ENCODE peak calls at places on chromosomes 16 and 17, in ten cellular contexts. One of them, this sample, is unnamed.

GRCh38 chr16:86142801-86143236 is 243.9 kb downstream of the IRF8 start:
- DNase-seq in right lobe of liver: no peak
- DNase-seq in CD4-positive, CD25-positive, alpha-beta regulatory T cell: no peak
- DNase-seq in SK-N-SH: no peak
- DNase-seq in cardiac muscle cell: no peak
- DNase-seq in gastrocnemius medialis: no peak
- DNase-seq in choroid plexus epithelial cell: no peak
- DNase-seq in colonic mucosa: no peak
- DNase-seq in lung: no peak
- DNase-seq in BJ: no peak
- DNase-seq in this sample: no peak

GRCh38 chr16:12497558-12497957 is 306.1 kb downstream of the CPPED1 start:
- DNase-seq in right lobe of liver: no peak
- DNase-seq in BJ: no peak
- DNase-seq in CD4-positive, CD25-positive, alpha-beta regulatory T cell: no peak
- DNase-seq in cardiac muscle cell: no peak
- DNase-seq in SK-N-SH: no peak
- DNase-seq in lung: no peak
- DNase-seq in colonic mucosa: no peak
- DNase-seq in gastrocnemius medialis: no peak
- DNase-seq in choroid plexus epithelial cell: no peak
- DNase-seq in this sample: no peak

GRCh38 chr16:82756283-82756599 is 129.5 kb downstream of the CDH13 start:
- DNase-seq in choroid plexus epithelial cell: peak
- DNase-seq in BJ: no peak
- DNase-seq in gastrocnemius medialis: no peak
- DNase-seq in cardiac muscle cell: peak
- DNase-seq in SK-N-SH: no peak
- DNase-seq in right lobe of liver: no peak
- DNase-seq in lung: no peak
- DNase-seq in CD4-positive, CD25-positive, alpha-beta regulatory T cell: no peak
- DNase-seq in colonic mucosa: no peak
- DNase-seq in this sample: no peak

GRCh38 chr17:40304464-40304863 is 4.5 kb upstream of the RARA start:
- DNase-seq in BJ: peak
- DNase-seq in SK-N-SH: no peak
- DNase-seq in CD4-positive, CD25-positive, alpha-beta regulatory T cell: no peak
- DNase-seq in gastrocnemius medialis: no peak
- DNase-seq in lung: no peak
- DNase-seq in right lobe of liver: no peak
- DNase-seq in choroid plexus epithelial cell: peak
- DNase-seq in colonic mucosa: no peak
- DNase-seq in cardiac muscle cell: peak
- DNase-seq in this sample: no peak

GRCh38 chr16:66521951-66522771 is 27.8 kb downstream of the TK2 start:
- DNase-seq in colonic mucosa: peak
- DNase-seq in choroid plexus epithelial cell: peak
- DNase-seq in cardiac muscle cell: peak
- DNase-seq in BJ: no peak
- DNase-seq in SK-N-SH: no peak
- DNase-seq in lung: peak
- DNase-seq in CD4-positive, CD25-positive, alpha-beta regulatory T cell: peak
- DNase-seq in gastrocnemius medialis: no peak
- DNase-seq in right lobe of liver: peak
- DNase-seq in this sample: peak

GRCh38 chr17:63838586-63839184 is 3.8 kb downstream of the SMARCD2 start:
- DNase-seq in gastrocnemius medialis: peak
- DNase-seq in BJ: peak
- DNase-seq in CD4-positive, CD25-positive, alpha-beta regulatory T cell: no peak
- DNase-seq in lung: peak
- DNase-seq in cardiac muscle cell: peak
- DNase-seq in colonic mucosa: peak
- DNase-seq in right lobe of liver: peak
- DNase-seq in choroid plexus epithelial cell: peak
- DNase-seq in SK-N-SH: no peak
- DNase-seq in this sample: peak

GRCh38 chr17:75404223-75404738 is 1.2 kb downstream of the GRB2 start:
- DNase-seq in lung: peak
- DNase-seq in gastrocnemius medialis: no peak
- DNase-seq in SK-N-SH: peak
- DNase-seq in right lobe of liver: peak
- DNase-seq in choroid plexus epithelial cell: peak
- DNase-seq in BJ: no peak
- DNase-seq in colonic mucosa: peak
- DNase-seq in CD4-positive, CD25-positive, alpha-beta regulatory T cell: peak
- DNase-seq in cardiac muscle cell: peak
- DNase-seq in this sample: peak

GRCh38 chr17:59853168-59853918 is 39.4 kb downstream of the TUBD1 start:
- DNase-seq in CD4-positive, CD25-positive, alpha-beta regulatory T cell: peak
- DNase-seq in SK-N-SH: peak
- DNase-seq in choroid plexus epithelial cell: peak
- DNase-seq in lung: peak
- DNase-seq in gastrocnemius medialis: no peak
- DNase-seq in cardiac muscle cell: peak
- DNase-seq in colonic mucosa: peak
- DNase-seq in right lobe of liver: no peak
- DNase-seq in BJ: no peak
- DNase-seq in this sample: peak

GRCh38 chr17:42568341-42569111 is 1.6 kb downstream of the MLX start:
- DNase-seq in lung: no peak
- DNase-seq in gastrocnemius medialis: no peak
- DNase-seq in right lobe of liver: no peak
- DNase-seq in cardiac muscle cell: no peak
- DNase-seq in CD4-positive, CD25-positive, alpha-beta regulatory T cell: no peak
- DNase-seq in SK-N-SH: no peak
- DNase-seq in colonic mucosa: no peak
- DNase-seq in choroid plexus epithelial cell: no peak
- DNase-seq in BJ: no peak
- DNase-seq in this sample: no peak

GRCh38 chr17:63476494-63476856 is 386 bp upstream of the ACE start:
- DNase-seq in colonic mucosa: peak
- DNase-seq in choroid plexus epithelial cell: no peak
- DNase-seq in CD4-positive, CD25-positive, alpha-beta regulatory T cell: no peak
- DNase-seq in gastrocnemius medialis: no peak
- DNase-seq in BJ: no peak
- DNase-seq in cardiac muscle cell: peak
- DNase-seq in SK-N-SH: peak
- DNase-seq in right lobe of liver: no peak
- DNase-seq in lung: no peak
- DNase-seq in this sample: no peak

GRCh38 chr16:30895592-30896202 is 717 bp upstream of the CTF1 start:
- DNase-seq in SK-N-SH: no peak
- DNase-seq in choroid plexus epithelial cell: no peak
- DNase-seq in cardiac muscle cell: no peak
- DNase-seq in gastrocnemius medialis: no peak
- DNase-seq in colonic mucosa: no peak
- DNase-seq in CD4-positive, CD25-positive, alpha-beta regulatory T cell: peak
- DNase-seq in lung: no peak
- DNase-seq in right lobe of liver: no peak
- DNase-seq in BJ: no peak
- DNase-seq in this sample: no peak

GRCh38 chr17:2852211-2852610 is 56.0 kb downstream of the RAP1GAP2 start:
- DNase-seq in BJ: no peak
- DNase-seq in choroid plexus epithelial cell: no peak
- DNase-seq in colonic mucosa: no peak
- DNase-seq in lung: no peak
- DNase-seq in gastrocnemius medialis: no peak
- DNase-seq in cardiac muscle cell: no peak
- DNase-seq in CD4-positive, CD25-positive, alpha-beta regulatory T cell: no peak
- DNase-seq in SK-N-SH: peak
- DNase-seq in right lobe of liver: no peak
- DNase-seq in this sample: no peak

GRCh38 chr16:19377864-19378263 is 39.8 kb upstream of the TMC5 start:
- DNase-seq in BJ: no peak
- DNase-seq in choroid plexus epithelial cell: peak
- DNase-seq in CD4-positive, CD25-positive, alpha-beta regulatory T cell: no peak
- DNase-seq in right lobe of liver: no peak
- DNase-seq in colonic mucosa: no peak
- DNase-seq in gastrocnemius medialis: no peak
- DNase-seq in lung: no peak
- DNase-seq in SK-N-SH: no peak
- DNase-seq in cardiac muscle cell: no peak
- DNase-seq in this sample: no peak

GRCh38 chr16:674968-675883 is at the start of gene RHBDL1:
- DNase-seq in CD4-positive, CD25-positive, alpha-beta regulatory T cell: no peak
- DNase-seq in gastrocnemius medialis: no peak
- DNase-seq in SK-N-SH: peak
- DNase-seq in lung: no peak
- DNase-seq in cardiac muscle cell: peak
- DNase-seq in colonic mucosa: no peak
- DNase-seq in BJ: no peak
- DNase-seq in right lobe of liver: no peak
- DNase-seq in choroid plexus epithelial cell: peak
- DNase-seq in this sample: peak

GRCh38 chr17:31494259-31495048 is 103.0 kb downstream of the RAB11FIP4 start:
- DNase-seq in BJ: no peak
- DNase-seq in SK-N-SH: no peak
- DNase-seq in CD4-positive, CD25-positive, alpha-beta regulatory T cell: peak
- DNase-seq in cardiac muscle cell: no peak
- DNase-seq in colonic mucosa: peak
- DNase-seq in lung: no peak
- DNase-seq in gastrocnemius medialis: no peak
- DNase-seq in right lobe of liver: no peak
- DNase-seq in choroid plexus epithelial cell: no peak
- DNase-seq in this sample: no peak

GRCh38 chr17:31488264-31488981 is 96.9 kb downstream of the RAB11FIP4 start:
- DNase-seq in BJ: no peak
- DNase-seq in choroid plexus epithelial cell: no peak
- DNase-seq in colonic mucosa: peak
- DNase-seq in gastrocnemius medialis: no peak
- DNase-seq in CD4-positive, CD25-positive, alpha-beta regulatory T cell: peak
- DNase-seq in SK-N-SH: peak
- DNase-seq in right lobe of liver: peak
- DNase-seq in lung: peak
- DNase-seq in cardiac muscle cell: no peak
- DNase-seq in this sample: peak

GRCh38 chr17:50270430-50271172 is 3.7 kb upstream of the TMEM92 start:
- DNase-seq in cardiac muscle cell: peak
- DNase-seq in SK-N-SH: no peak
- DNase-seq in right lobe of liver: no peak
- DNase-seq in CD4-positive, CD25-positive, alpha-beta regulatory T cell: no peak
- DNase-seq in lung: peak
- DNase-seq in colonic mucosa: peak
- DNase-seq in gastrocnemius medialis: peak
- DNase-seq in choroid plexus epithelial cell: peak
- DNase-seq in BJ: no peak
- DNase-seq in this sample: no peak

GRCh38 chr17:44922136-44922535 is 6.8 kb upstream of the GFAP start:
- DNase-seq in gastrocnemius medialis: no peak
- DNase-seq in lung: no peak
- DNase-seq in right lobe of liver: no peak
- DNase-seq in BJ: no peak
- DNase-seq in CD4-positive, CD25-positive, alpha-beta regulatory T cell: no peak
- DNase-seq in cardiac muscle cell: no peak
- DNase-seq in SK-N-SH: no peak
- DNase-seq in choroid plexus epithelial cell: no peak
- DNase-seq in colonic mucosa: no peak
- DNase-seq in this sample: no peak

GRCh38 chr17:81003711-81004335 is 12.2 kb downstream of the CHMP6 start:
- DNase-seq in lung: no peak
- DNase-seq in right lobe of liver: peak
- DNase-seq in colonic mucosa: peak
- DNase-seq in BJ: no peak
- DNase-seq in CD4-positive, CD25-positive, alpha-beta regulatory T cell: peak
- DNase-seq in gastrocnemius medialis: no peak
- DNase-seq in SK-N-SH: peak
- DNase-seq in cardiac muscle cell: no peak
- DNase-seq in choroid plexus epithelial cell: peak
- DNase-seq in this sample: no peak
- H3K4me3 ChIP-seq in lung: no peak
- H3K4me3 ChIP-seq in right lobe of liver: no peak
- H3K4me3 ChIP-seq in colonic mucosa: peak
- H3K4me3 ChIP-seq in BJ: no peak
- H3K4me3 ChIP-seq in CD4-positive, CD25-positive, alpha-beta regulatory T cell: no peak
- H3K4me3 ChIP-seq in gastrocnemius medialis: no peak
- H3K4me3 ChIP-seq in SK-N-SH: no peak
- H3K4me3 ChIP-seq in cardiac muscle cell: peak
- H3K4me3 ChIP-seq in choroid plexus epithelial cell: peak
- H3K4me3 ChIP-seq in this sample: peak

DNA sequence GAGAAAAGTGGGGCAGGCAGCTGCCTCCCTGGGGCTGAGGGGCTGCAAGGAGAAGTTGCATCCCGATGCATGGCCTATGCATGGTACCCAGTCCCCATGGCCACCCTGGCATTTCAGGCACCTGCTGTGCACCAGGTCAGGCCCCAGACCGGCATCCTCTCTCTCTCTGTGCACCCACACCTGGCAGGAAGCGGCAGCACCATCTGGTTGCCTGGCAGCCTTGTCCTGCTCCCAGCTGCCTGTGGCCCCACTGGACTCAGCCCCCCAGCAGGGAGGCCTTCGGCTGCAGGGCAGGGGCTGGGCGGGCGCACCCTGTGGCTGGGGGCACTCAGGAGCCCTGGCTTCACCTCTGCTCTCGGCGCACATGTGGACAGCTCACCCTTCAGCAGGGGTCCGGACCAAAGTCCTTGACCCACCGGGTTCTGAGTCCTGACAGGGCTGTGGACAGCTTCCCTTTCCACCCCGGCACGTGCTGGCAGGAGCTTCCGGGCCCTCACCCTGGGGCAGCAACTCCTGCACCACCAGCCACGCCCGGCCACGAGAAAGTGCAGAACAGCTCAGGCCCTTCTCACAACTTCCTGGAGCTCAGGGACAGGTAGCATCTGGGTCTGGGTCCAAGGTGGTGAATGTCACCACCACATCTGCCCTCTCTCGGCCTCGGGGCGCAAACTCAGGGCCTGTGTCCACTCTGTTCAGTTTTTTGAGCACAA is 36.7 kb downstream of the CTU2 start:
- DNase-seq in choroid plexus epithelial cell: no peak
- DNase-seq in SK-N-SH: no peak
- DNase-seq in gastrocnemius medialis: no peak
- DNase-seq in lung: no peak
- DNase-seq in CD4-positive, CD25-positive, alpha-beta regulatory T cell: no peak
- DNase-seq in BJ: no peak
- DNase-seq in cardiac muscle cell: no peak
- DNase-seq in right lobe of liver: no peak
- DNase-seq in colonic mucosa: no peak
- DNase-seq in this sample: no peak
- H3K4me3 ChIP-seq in choroid plexus epithelial cell: no peak
- H3K4me3 ChIP-seq in SK-N-SH: no peak
- H3K4me3 ChIP-seq in gastrocnemius medialis: no peak
- H3K4me3 ChIP-seq in lung: no peak
- H3K4me3 ChIP-seq in CD4-positive, CD25-positive, alpha-beta regulatory T cell: no peak
- H3K4me3 ChIP-seq in BJ: no peak
- H3K4me3 ChIP-seq in cardiac muscle cell: no peak
- H3K4me3 ChIP-seq in right lobe of liver: no peak
- H3K4me3 ChIP-seq in colonic mucosa: no peak
- H3K4me3 ChIP-seq in this sample: no peak

GRCh38 chr16:14309001-14309886 is 238.1 kb downstream of the MRTFB start:
- DNase-seq in right lobe of liver: no peak
- DNase-seq in BJ: no peak
- DNase-seq in CD4-positive, CD25-positive, alpha-beta regulatory T cell: peak
- DNase-seq in cardiac muscle cell: no peak
- DNase-seq in colonic mucosa: no peak
- DNase-seq in choroid plexus epithelial cell: no peak
- DNase-seq in SK-N-SH: no peak
- DNase-seq in gastrocnemius medialis: no peak
- DNase-seq in lung: no peak
- DNase-seq in this sample: peak
- H3K4me3 ChIP-seq in right lobe of liver: no peak
- H3K4me3 ChIP-seq in BJ: peak
- H3K4me3 ChIP-seq in CD4-positive, CD25-positive, alpha-beta regulatory T cell: peak
- H3K4me3 ChIP-seq in cardiac muscle cell: no peak
- H3K4me3 ChIP-seq in colonic mucosa: no peak
- H3K4me3 ChIP-seq in choroid plexus epithelial cell: no peak
- H3K4me3 ChIP-seq in SK-N-SH: no peak
- H3K4me3 ChIP-seq in gastrocnemius medialis: peak
- H3K4me3 ChIP-seq in lung: no peak
- H3K4me3 ChIP-seq in this sample: no peak

GRCh38 chr17:10197362-10197720 is 1.1 kb downstream of the GAS7 start:
- DNase-seq in BJ: no peak
- DNase-seq in gastrocnemius medialis: no peak
- DNase-seq in cardiac muscle cell: no peak
- DNase-seq in CD4-positive, CD25-positive, alpha-beta regulatory T cell: no peak
- DNase-seq in SK-N-SH: no peak
- DNase-seq in choroid plexus epithelial cell: no peak
- DNase-seq in right lobe of liver: no peak
- DNase-seq in colonic mucosa: no peak
- DNase-seq in lung: no peak
- DNase-seq in this sample: no peak
- H3K4me3 ChIP-seq in BJ: peak
- H3K4me3 ChIP-seq in gastrocnemius medialis: no peak
- H3K4me3 ChIP-seq in cardiac muscle cell: peak
- H3K4me3 ChIP-seq in CD4-positive, CD25-positive, alpha-beta regulatory T cell: no peak
- H3K4me3 ChIP-seq in SK-N-SH: no peak
- H3K4me3 ChIP-seq in choroid plexus epithelial cell: peak
- H3K4me3 ChIP-seq in right lobe of liver: peak
- H3K4me3 ChIP-seq in colonic mucosa: peak
- H3K4me3 ChIP-seq in lung: peak
- H3K4me3 ChIP-seq in this sample: peak

This sample was measured in pancreas.